ENCODE peak calls at places on chromosomes 1 and 21, in four cellular contexts. Z is IMR-90, S is mesendoderm, H is H1. K is an unnamed sample.

GRCh38 chr21:31235671-31236450 is 108.2 kb downstream of the TIAM1 start:
- DNase-seq in Z (no peak), S (no peak), H (no peak), K (no peak)

GRCh38 chr21:33549848-33550771 is 7.3 kb downstream of the SON start:
- DNase-seq in Z (no peak), S (no peak), H (no peak), K (no peak)

GRCh38 chr1:25247829-25248754 is 838 bp upstream of the RSRP1 start:
- DNase-seq in Z (no peak), S (no peak), H (no peak), K (no peak)

GRCh38 chr1:32063261-32063681 is 9.5 kb upstream of the TMEM39B start:
- DNase-seq in Z (peak; percentile 76), S (peak; percentile 79), H (no peak), K (no peak)

GRCh38 chr21:42490735-42491134 is 5.3 kb downstream of the RSPH1 start:
- DNase-seq in Z (no peak), S (no peak), H (no peak), K (no peak)

GRCh38 chr1:67062412-67062811 is 8.5 kb upstream of the SLC35D1 start:
- DNase-seq in Z (no peak), S (no peak), H (no peak), K (no peak)

GRCh38 chr1:180415985-180416633 is 86.3 kb downstream of the ACBD6 start:
- DNase-seq in Z (peak; percentile 55), S (peak; percentile 54), H (no peak), K (no peak)

GRCh38 chr1:15937146-15937545 is 38.8 kb downstream of the ZBTB17 start:
- DNase-seq in Z (no peak), S (no peak), H (no peak), K (no peak)

GRCh38 chr1:51600529-51600928 is 16.4 kb upstream of the OSBPL9 start:
- DNase-seq in Z (no peak), S (no peak), H (no peak), K (no peak)

GRCh38 chr1:182680901-182681300 is 3.5 kb downstream of the RGS8 start:
- DNase-seq in Z (no peak), S (no peak), H (no peak), K (no peak)

GRCh38 chr1:192826791-192827477 is 18.1 kb downstream of the RGS2 start:
- DNase-seq in Z (no peak), S (peak; percentile 51), H (no peak), K (no peak)

GRCh38 chr1:113931456-113931855 is 2.3 kb downstream of the HIPK1 start:
- DNase-seq in Z (peak; percentile 83), S (no peak), H (no peak), K (no peak)

GRCh38 chr1:220462756-220463155 is 65.2 kb upstream of the MARK1 start:
- DNase-seq in Z (no peak), S (peak; percentile 53), H (peak; percentile 44), K (peak; percentile 91)

GRCh38 chr1:52850951-52851350 is 8.4 kb downstream of the ZYG11A start:
- DNase-seq in Z (no peak), S (no peak), H (no peak), K (no peak)

GRCh38 chr1:91997607-91998195 is 32.1 kb upstream of the EPHX4 start:
- DNase-seq in Z (peak; percentile 68), S (peak; percentile 30), H (no peak), K (no peak)

GRCh38 chr1:234879157-234880080 is 249.2 kb downstream of the TOMM20 start:
- DNase-seq in Z (no peak), S (no peak), H (no peak), K (no peak)

GRCh38 chr21:28633803-28634572 is 358.7 kb downstream of the LTN1 start:
- DNase-seq in Z (peak; percentile 95), S (no peak), H (no peak), K (no peak)

GRCh38 chr21:45445369-45445768 is 40.4 kb downstream of the COL18A1 start:
- DNase-seq in Z (no peak), S (no peak), H (no peak), K (no peak)

GRCh38 chr1:156601892-156602291 is 613 bp upstream of the GPATCH4 start:
- DNase-seq in Z (no peak), S (no peak), H (no peak), K (no peak)

GRCh38 chr1:172976222-172977041 is 74.3 kb downstream of the TNFSF18 start:
- DNase-seq in Z (peak; percentile 87), S (no peak), H (no peak), K (no peak)

GRCh38 chr1:230976825-230977747 is 1.6 kb downstream of the TTC13 start:
- DNase-seq in Z (no peak), S (no peak), H (no peak), K (no peak)

GRCh38 chr1:173122958-173123852 is 72.5 kb upstream of the TNFSF18 start:
- DNase-seq in Z (peak; percentile 95), S (peak; percentile 76), H (peak; percentile 7), K (peak; percentile 58)

GRCh38 chr1:205481279-205481617 is 23.2 kb upstream of the CDK18 start:
- DNase-seq in Z (no peak), S (no peak), H (no peak), K (no peak)

GRCh38 chr1:12067900-12068821 is 5.1 kb downstream of the TNFRSF8 start:
- DNase-seq in Z (peak; percentile 81), S (peak; percentile 63), H (peak; percentile 62), K (peak; percentile 92)

GRCh38 chr1:22204057-22204840 is 61.4 kb upstream of the WNT4 start:
- DNase-seq in Z (no peak), S (no peak), H (no peak), K (no peak)

GRCh38 chr21:45136500-45136899 is 62.1 kb downstream of the ADARB1 start:
- DNase-seq in Z (no peak), S (no peak), H (no peak), K (no peak)

GRCh38 chr21:44547656-44548331 is 3.5 kb downstream of the KRTAP10-2 start:
- DNase-seq in Z (no peak), S (peak; percentile 28), H (no peak), K (no peak)

GRCh38 chr1:212415107-212415841 is 588 bp upstream of the PACC1 start:
- DNase-seq in Z (no peak), S (peak; percentile 46), H (no peak), K (peak; percentile 32)

GRCh38 chr1:241934843-241935242 is 22.7 kb upstream of the BECN2 start:
- DNase-seq in Z (no peak), S (no peak), H (no peak), K (no peak)

GRCh38 chr1:43373034-43373940 is 5.5 kb upstream of the ELOVL1 start:
- DNase-seq in Z (peak; percentile 88), S (no peak), H (no peak), K (no peak)

GRCh38 chr1:118984990-118985608 is 3.0 kb downstream of the TBX15 start:
- DNase-seq in Z (no peak), S (peak; percentile 29), H (no peak), K (peak; percentile 33)

GRCh38 chr1:246142320-246142893 is 364.7 kb downstream of the SMYD3 start:
- DNase-seq in Z (peak; percentile 96), S (no peak), H (no peak), K (no peak)

GRCh38 chr1:117616967-117617366 is 11.1 kb downstream of the TENT5C start:
- DNase-seq in Z (no peak), S (no peak), H (no peak), K (no peak)

GRCh38 chr21:41927727-41928409 is 25.9 kb downstream of the C2CD2 start:
- DNase-seq in Z (no peak), S (no peak), H (no peak), K (no peak)

GRCh38 chr1:29691499-29691898 is 455.2 kb downstream of the PTPRU start:
- DNase-seq in Z (no peak), S (no peak), H (no peak), K (no peak)

DNA sequence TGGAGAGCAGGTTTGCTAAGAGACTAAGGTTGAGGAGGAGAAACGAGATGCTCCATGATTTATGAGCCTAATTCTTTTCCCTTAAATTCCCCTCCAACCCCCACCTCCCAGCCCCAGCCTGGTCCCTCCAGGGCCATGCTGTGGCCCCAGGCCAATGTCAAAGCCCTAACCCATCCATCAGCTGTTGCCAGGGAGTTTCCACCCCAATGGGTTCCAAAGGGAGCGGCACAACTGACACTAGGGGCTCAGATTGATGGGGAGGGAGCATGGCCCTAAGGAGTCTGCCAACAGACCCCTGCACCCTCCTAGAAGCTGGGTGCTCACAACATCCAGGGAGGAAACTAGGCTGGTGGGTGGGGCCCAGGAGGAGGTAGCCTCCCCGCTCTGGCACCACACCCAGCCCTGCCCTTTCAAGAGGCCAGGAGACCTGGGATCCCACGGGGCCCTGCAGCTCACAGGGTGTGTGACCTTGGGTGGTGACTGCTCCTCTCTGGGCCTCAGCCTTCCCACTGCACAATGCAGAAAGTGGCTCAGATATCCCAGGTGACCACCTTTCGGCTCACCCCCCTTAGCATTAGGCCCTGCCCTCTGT is 12.9 kb downstream of the AHDC1 start:
- DNase-seq in Z (no peak), S (no peak), H (no peak), K (no peak)
- H3K9ac ChIP-seq in Z (no peak overlapping the region), S (no peak overlapping the region), H (no peak overlapping the region), K (no peak overlapping the region)

GRCh38 chr1:109559995-109560394 is 11.6 kb downstream of the GNAI3 start:
- DNase-seq in Z (no peak), S (no peak), H (no peak), K (no peak)
- H4K5ac ChIP-seq in Z (no peak overlapping the region), S (no peak overlapping the region), H (no peak overlapping the region), K (no peak overlapping the region)

GRCh38 chr1:19182223-19182622 is 27.8 kb downstream of the UBR4 start:
- DNase-seq in Z (no peak), S (no peak), H (no peak), K (no peak)

GRCh38 chr1:19179597-19180271 is 30.3 kb downstream of the UBR4 start:
- DNase-seq in Z (peak; percentile 41), S (peak; percentile 59), H (no peak), K (no peak)

GRCh38 chr1:19177811-19178210 is 32.3 kb downstream of the UBR4 start:
- DNase-seq in Z (no peak), S (no peak), H (no peak), K (no peak)

DNA sequence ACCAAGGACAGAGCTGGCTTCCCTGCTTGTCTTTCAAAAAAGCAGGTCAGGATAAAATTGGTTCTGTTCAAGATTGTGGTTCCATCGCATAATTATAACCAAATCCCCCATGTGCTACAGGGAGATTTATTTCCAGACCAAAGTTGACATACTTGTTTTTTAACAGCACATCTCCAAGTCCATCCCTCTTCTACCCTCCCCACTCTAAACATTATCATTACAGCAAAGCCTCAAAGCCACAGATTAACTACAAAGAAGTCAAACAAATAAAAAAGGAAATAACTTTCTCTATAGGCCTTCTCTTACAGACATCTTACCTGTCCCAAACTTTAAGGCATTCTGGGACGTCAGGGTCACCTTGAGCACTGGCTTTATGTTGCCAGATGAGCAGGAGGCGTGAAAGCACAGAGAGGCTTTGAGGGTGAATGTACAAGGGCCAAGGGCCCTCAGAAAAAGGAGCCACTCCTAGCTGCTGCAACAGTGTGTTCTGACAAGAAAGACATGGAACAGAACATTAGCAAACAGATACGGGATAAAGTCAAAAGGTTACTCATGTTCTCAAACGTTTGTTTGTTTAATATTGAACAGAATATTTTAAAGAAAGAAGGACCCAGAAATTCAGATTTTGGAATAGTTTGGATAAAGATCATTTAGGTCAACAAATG is 31.2 kb downstream of the UBR4 start:
- DNase-seq in Z (no peak), S (no peak), H (no peak), K (no peak)
- H3K9ac ChIP-seq in Z (no peak overlapping the region), S (no peak overlapping the region), H (no peak overlapping the region), K (no peak overlapping the region)

DNA sequence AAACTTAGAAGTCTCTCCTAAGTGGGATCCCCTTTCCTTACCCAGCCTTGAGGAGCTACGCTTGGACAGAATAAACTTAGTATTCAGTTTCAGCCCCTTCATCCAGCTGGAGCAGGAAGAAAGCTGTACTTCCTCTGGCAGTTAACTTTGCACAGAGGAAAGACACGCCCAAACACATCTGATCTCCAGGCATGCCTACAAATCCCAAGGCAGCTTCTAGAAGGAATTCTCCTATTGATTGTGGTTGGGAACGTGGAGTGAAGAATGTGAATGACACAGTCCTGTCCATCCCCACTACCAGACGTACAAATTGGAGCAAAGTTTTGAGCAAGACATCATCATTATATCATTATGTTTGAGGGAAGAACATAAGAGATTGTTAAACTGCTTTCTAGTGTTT is 6.6 kb upstream of the AK4 start:
- DNase-seq in Z (no peak), S (no peak), H (no peak), K (no peak)
- H4K5ac ChIP-seq in Z (no peak overlapping the region), S (no peak overlapping the region), H (no peak overlapping the region), K (no peak overlapping the region)